ENCODE peak calls at places on chromosomes 6 and 20, in four cellular contexts. H is stimulated activated CD8-positive, alpha-beta memory T cell treated with anti-CD3 and anti-CD28 coated beads, Interleukin-7, amount 100 ng/mL, for 1 hour; X is kidney tubule cell; Q is Right ventricle myocardium inferior. A is an unnamed sample.

GRCh38 chr6:31156647-31157046 is 955 bp downstream of the CCHCR1 start:
- DNase-seq in H (no peak), X (no peak), Q (no peak), A (no peak)

GRCh38 chr20:33551778-33552177 is 61.9 kb downstream of the CBFA2T2 start:
- DNase-seq in H (no peak), X (no peak), Q (no peak), A (no peak)

GRCh38 chr6:1789092-1789491 is 179.4 kb downstream of the FOXC1 start:
- DNase-seq in H (no peak), X (peak), Q (no peak), A (no peak)

GRCh38 chr6:15207923-15208322 is 37.9 kb upstream of the JARID2 start:
- DNase-seq in H (no peak), X (peak), Q (no peak), A (no peak)

GRCh38 chr6:92132446-92132845 is 1286.9 kb downstream of the EPHA7 start:
- DNase-seq in H (no peak), X (peak), Q (no peak), A (no peak)

GRCh38 chr6:34795836-34796425 is 4.0 kb downstream of the BLTP3A start:
- DNase-seq in H (no peak), X (peak), Q (no peak), A (no peak)

GRCh38 chr6:116158641-116159040 is 32.7 kb upstream of the COL10A1 start:
- DNase-seq in H (no peak), X (peak), Q (no peak), A (no peak)

GRCh38 chr6:113662688-113663333 is 194.3 kb upstream of the MARCKS start:
- DNase-seq in H (no peak), X (no peak), Q (no peak), A (no peak)

A was measured in cerebellar nuclear complex.